ENCODE peak calls at places on chromosomes 6 and 20, in five cellular contexts. R is cardiac muscle cell, C is spleen, U is brain microvascular endothelial cell, K is mucosa of descending colon. M is an unnamed sample.
A peak's percentile ranks its signal among the peaks of the same experiment; 100 is the strongest.

GRCh38 chr6:122753688-122754056 is 25.8 kb upstream of the FABP7 start:
- DNase-seq in R (no peak), C (no peak), U (no peak), K (no peak), M (no peak)

GRCh38 chr6:161486326-161486725 is 212.5 kb upstream of the AGPAT4 start:
- DNase-seq in R (peak; percentile 36), C (no peak), U (peak; percentile 43), K (no peak), M (peak; percentile 60)

GRCh38 chr20:52446421-52447231 is 255.0 kb upstream of the ZFP64 start:
- DNase-seq in R (no peak), C (no peak), U (peak; percentile 12), K (no peak), M (no peak)

GRCh38 chr6:10331336-10331735 is 83.5 kb downstream of the TFAP2A start:
- DNase-seq in R (no peak), C (no peak), U (no peak), K (no peak), M (no peak)

GRCh38 chr6:45353654-45354053 is 24.1 kb downstream of the SUPT3H start:
- DNase-seq in R (no peak), C (no peak), U (no peak), K (no peak), M (no peak)

GRCh38 chr20:32470025-32470861 is 112.1 kb downstream of the ASXL1 start:
- DNase-seq in R (peak; percentile 38), C (peak; percentile 89), U (peak; percentile 82), K (peak; percentile 64), M (peak; percentile 50)

GRCh38 chr20:63863798-63864544 is 1.1 kb upstream of the TPD52L2 start:
- DNase-seq in R (peak; percentile 85), C (peak; percentile 98), U (peak; percentile 52), K (peak; percentile 96), M (peak; percentile 72)

GRCh38 chr20:12728782-12729181 is 280.0 kb upstream of the SPTLC3 start:
- DNase-seq in R (no peak), C (no peak), U (no peak), K (no peak), M (no peak)

GRCh38 chr6:144063744-144064401 is 31.5 kb downstream of the SF3B5 start:
- DNase-seq in R (peak; percentile 84), C (peak; percentile 100), U (peak; percentile 7), K (peak; percentile 97), M (no peak)

GRCh38 chr6:30013296-30013922 is 47.7 kb upstream of the POLR1H start:
- DNase-seq in R (peak; percentile 34), C (no peak), U (no peak), K (no peak), M (peak; percentile 7)

GRCh38 chr20:24337074-24337473 is 132.4 kb upstream of the SYNDIG1 start:
- DNase-seq in R (no peak), C (no peak), U (peak; percentile 34), K (no peak), M (peak; percentile 10)

GRCh38 chr6:26420607-26421235 is 18.6 kb downstream of the BTN3A1 start:
- DNase-seq in R (peak; percentile 52), C (no peak), U (peak; percentile 31), K (no peak), M (peak; percentile 33)
- H3K4me3 ChIP-seq in R (peak overlapping the region; percentile 91), C (peak overlapping the region; percentile 67), U (peak overlapping the region; percentile 34), K (no peak overlapping the region), M (peak overlapping the region; percentile 50)

DNA sequence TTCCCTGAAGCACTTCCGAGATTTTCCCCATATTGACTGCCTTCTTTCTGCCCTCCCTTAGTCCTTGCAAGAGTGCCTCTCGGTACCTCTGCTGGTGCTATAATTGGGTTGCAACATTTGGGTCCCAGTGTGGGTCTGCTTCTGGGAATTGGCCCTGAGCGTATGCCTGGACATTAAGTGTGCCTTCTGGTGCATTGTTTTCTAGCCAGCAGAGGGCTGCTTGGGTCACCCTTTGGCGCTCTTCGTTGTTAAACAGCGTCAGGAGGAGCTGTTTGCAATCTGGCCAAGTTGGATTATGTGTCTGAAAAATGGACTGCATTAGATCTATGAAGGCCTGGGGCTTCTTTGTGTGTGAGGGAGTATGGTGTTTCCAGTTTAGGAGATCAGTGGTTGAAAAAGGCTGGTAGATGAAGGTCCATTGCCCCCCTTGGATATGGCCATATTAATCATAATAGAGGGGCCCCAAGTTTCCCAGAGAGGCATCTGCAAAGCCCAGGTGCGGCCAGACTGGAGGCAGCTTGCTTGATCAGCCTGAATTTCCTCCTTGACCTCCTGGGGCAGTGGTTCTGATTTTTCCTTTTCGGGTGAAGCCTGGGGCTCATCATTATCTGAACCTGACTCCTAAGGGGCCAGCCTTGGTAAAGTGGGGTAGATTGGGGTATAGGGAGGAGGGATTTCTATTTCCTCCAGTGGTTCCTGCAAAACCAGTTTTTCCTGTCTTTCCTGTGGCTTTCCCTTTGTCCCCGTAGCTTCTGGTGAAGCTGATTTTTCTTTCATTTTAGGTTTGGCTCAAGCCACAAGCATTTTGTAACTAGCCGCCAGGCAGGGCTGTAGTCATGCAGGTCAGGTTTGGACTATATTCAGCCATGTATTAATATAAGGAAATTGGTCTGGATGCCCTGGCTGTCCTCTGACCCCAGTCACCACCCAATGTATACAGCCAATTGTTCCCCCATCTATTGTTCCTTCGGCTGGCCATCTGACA is 85.4 kb upstream of the GPR6 start:
- DNase-seq in R (no peak), C (no peak), U (no peak), K (no peak), M (no peak)
- TF ChIP-seq CTCF in R (no peak), C (no peak), U (no peak), K (no peak), M (no peak)

GRCh38 chr6:456358-456857 is 64.9 kb downstream of the IRF4 start:
- DNase-seq in R (no peak), C (no peak), U (no peak), K (no peak), M (no peak)
- H3K4me3 ChIP-seq in R (no peak overlapping the region), C (no peak overlapping the region), U (no peak overlapping the region), K (no peak overlapping the region), M (no peak overlapping the region)

DNA sequence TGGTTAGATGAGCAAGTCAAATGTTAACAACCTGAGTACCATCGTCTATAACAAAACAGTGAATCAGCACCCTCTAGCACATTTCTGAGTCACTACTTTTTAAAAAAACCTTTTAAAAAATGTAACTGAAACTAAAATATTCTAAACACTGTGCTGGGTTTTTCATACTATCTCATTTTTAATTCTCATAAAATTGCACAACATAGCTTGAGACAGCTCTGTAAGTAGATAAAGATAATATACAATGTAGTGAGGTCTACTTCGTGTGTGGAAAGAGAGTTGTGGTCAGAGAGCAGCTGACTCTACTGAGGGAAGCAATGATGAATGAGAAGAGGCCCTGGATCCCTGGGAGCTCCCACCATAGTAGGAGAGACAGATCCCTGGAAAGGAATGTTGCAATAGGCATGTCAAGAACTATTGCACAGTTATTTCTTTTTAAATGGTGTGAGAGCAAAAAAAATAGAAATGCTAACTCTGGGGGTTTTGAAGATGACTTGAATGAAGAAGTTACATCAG is 13.6 kb upstream of the CALHM6 start:
- DNase-seq in R (no peak), C (no peak), U (peak; percentile 94), K (no peak), M (peak; percentile 99)
- TF ChIP-seq CTCF in R (no peak), C (no peak), U (no peak), K (no peak), M (no peak)

GRCh38 chr6:167797079-167797870 is 29.4 kb upstream of the AFDN start:
- DNase-seq in R (no peak), C (peak; percentile 66), U (no peak), K (peak; percentile 83), M (no peak)

GRCh38 chr6:167796668-167797031 is 30.1 kb upstream of the AFDN start:
- DNase-seq in R (no peak), C (peak; percentile 75), U (no peak), K (peak; percentile 73), M (no peak)

GRCh38 chr6:167795874-167796667 is 30.6 kb upstream of the AFDN start:
- DNase-seq in R (no peak), C (peak; percentile 77), U (no peak), K (peak; percentile 78), M (no peak)

GRCh38 chr6:167794386-167795157 is 32.1 kb upstream of the AFDN start:
- DNase-seq in R (no peak), C (peak; percentile 39), U (no peak), K (no peak), M (no peak)

DNA sequence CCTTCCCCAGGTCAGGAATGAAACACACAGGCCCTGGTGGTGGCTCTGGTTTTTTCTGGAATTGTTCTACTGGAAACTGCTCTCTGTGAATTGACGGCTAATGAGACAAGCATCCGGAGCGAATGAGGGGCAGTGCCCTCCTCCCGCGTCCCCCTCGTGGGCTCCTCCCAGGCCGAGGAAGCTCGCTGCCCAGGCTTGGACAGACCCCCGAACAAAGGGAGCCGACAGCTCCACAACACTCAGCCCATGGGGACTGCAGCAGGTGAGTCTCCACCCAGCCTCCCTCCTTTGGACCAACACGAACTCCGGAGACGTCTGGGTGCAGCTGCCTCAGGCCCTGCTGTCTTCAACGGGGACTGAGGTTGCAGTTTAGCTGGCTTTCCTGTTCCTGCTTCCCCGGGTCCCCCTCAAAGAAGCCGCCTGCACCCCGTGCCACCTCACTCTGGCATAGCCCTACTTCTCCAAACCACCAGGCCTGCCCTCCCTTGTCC is 31.3 kb upstream of the AFDN start:
- DNase-seq in R (no peak), C (peak; percentile 67), U (no peak), K (no peak), M (no peak)
- H3K4me3 ChIP-seq in R (no peak overlapping the region), C (no peak overlapping the region), U (no peak overlapping the region), K (no peak overlapping the region), M (no peak overlapping the region)

GRCh38 chr6:56699066-56699654 is 56.5 kb upstream of the DST start:
- DNase-seq in R (no peak), C (no peak), U (no peak), K (no peak), M (peak; percentile 70)
- TF ChIP-seq CTCF in R (peak; percentile 49), C (peak; percentile 46), U (peak; percentile 23), K (no peak), M (peak; percentile 44)

GRCh38 chr6:110401585-110402176 is 13.7 kb downstream of the DDO start:
- DNase-seq in R (no peak), C (no peak), U (no peak), K (no peak), M (no peak)

GRCh38 chr6:110399219-110400071 is 15.9 kb downstream of the DDO start:
- DNase-seq in R (no peak), C (no peak), U (no peak), K (no peak), M (no peak)

GRCh38 chr6:110398778-110399177 is 16.6 kb downstream of the DDO start:
- DNase-seq in R (no peak), C (no peak), U (peak; percentile 37), K (no peak), M (no peak)

GRCh38 chr6:110404602-110405001 is 10.8 kb downstream of the DDO start:
- DNase-seq in R (peak; percentile 25), C (no peak), U (no peak), K (no peak), M (peak; percentile 50)

DNA sequence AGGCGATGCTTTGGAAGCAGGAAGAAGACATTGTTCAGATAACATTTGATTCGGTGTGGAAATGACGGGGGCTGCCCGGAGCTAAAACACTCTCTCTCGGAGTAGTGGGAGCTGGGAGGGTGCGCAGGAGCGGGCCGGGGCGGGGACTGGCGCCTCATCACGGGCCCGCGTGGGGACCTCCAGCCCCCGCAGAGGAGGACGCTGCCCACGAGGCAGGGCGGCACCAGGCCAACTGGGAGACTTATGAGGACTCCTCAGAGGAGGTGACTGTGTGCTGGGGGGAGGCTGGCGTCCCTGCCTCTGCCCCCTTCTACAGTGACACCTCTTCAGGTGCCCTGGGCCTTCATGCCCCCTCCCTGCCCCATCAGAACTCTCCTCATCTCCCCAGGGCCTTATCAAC is 15.2 kb downstream of the DDO start:
- DNase-seq in R (no peak), C (no peak), U (no peak), K (no peak), M (no peak)
- H3K4me3 ChIP-seq in R (no peak overlapping the region), C (peak overlapping the region; percentile 44), U (peak overlapping the region; percentile 51), K (no peak overlapping the region), M (no peak overlapping the region)

M was measured in fibroblast of the aortic adventitia.